ENCODE peak calls at places on chromosomes 7 and 10, in seven cellular contexts. One of them, this sample, is unnamed.
A peak's percentile ranks its signal among the peaks of the same experiment; 100 is the strongest.

GRCh38 chr7:2484868-2485267 is 8.7 kb upstream of the GRIFIN start:
- DNase-seq in CD8-positive, alpha-beta T cell: no peak
- DNase-seq in IMR-90: no peak
- DNase-seq in A549: no peak
- DNase-seq in SJCRH30: no peak
- DNase-seq in upper lobe of right lung: no peak
- DNase-seq in tibial artery: no peak
- DNase-seq in this sample: no peak

GRCh38 chr10:130964771-130965170 is 346.8 kb downstream of the TCERG1L start:
- DNase-seq in CD8-positive, alpha-beta T cell: no peak
- DNase-seq in IMR-90: no peak
- DNase-seq in A549: no peak
- DNase-seq in SJCRH30: no peak
- DNase-seq in upper lobe of right lung: no peak
- DNase-seq in tibial artery: no peak
- DNase-seq in this sample: no peak

GRCh38 chr10:80463868-80464267 is 9.8 kb downstream of the TSPAN14 start:
- DNase-seq in CD8-positive, alpha-beta T cell: no peak
- DNase-seq in IMR-90: no peak
- DNase-seq in A549: no peak
- DNase-seq in SJCRH30: no peak
- DNase-seq in upper lobe of right lung: no peak
- DNase-seq in tibial artery: no peak
- DNase-seq in this sample: no peak

GRCh38 chr7:75054744-75055527 is 18.7 kb downstream of the RCC1L start:
- DNase-seq in CD8-positive, alpha-beta T cell: no peak
- DNase-seq in IMR-90: peak; percentile 95
- DNase-seq in A549: no peak
- DNase-seq in SJCRH30: no peak
- DNase-seq in upper lobe of right lung: peak; percentile 74
- DNase-seq in tibial artery: peak; percentile 90
- DNase-seq in this sample: no peak

GRCh38 chr10:94666391-94667102 is 17.0 kb upstream of the CYP2C18 start:
- DNase-seq in CD8-positive, alpha-beta T cell: no peak
- DNase-seq in IMR-90: no peak
- DNase-seq in A549: no peak
- DNase-seq in SJCRH30: no peak
- DNase-seq in upper lobe of right lung: no peak
- DNase-seq in tibial artery: no peak
- DNase-seq in this sample: no peak

GRCh38 chr7:27188666-27189559 is 3.9 kb upstream of the HOXA11 start:
- DNase-seq in CD8-positive, alpha-beta T cell: peak; percentile 78
- DNase-seq in IMR-90: no peak
- DNase-seq in A549: no peak
- DNase-seq in SJCRH30: no peak
- DNase-seq in upper lobe of right lung: peak; percentile 67
- DNase-seq in tibial artery: peak; percentile 66
- DNase-seq in this sample: peak; percentile 6

GRCh38 chr7:133614251-133614650 is 361.4 kb downstream of the EXOC4 start:
- DNase-seq in CD8-positive, alpha-beta T cell: no peak
- DNase-seq in IMR-90: no peak
- DNase-seq in A549: no peak
- DNase-seq in SJCRH30: no peak
- DNase-seq in upper lobe of right lung: no peak
- DNase-seq in tibial artery: no peak
- DNase-seq in this sample: no peak

GRCh38 chr7:80070391-80070790 is 64.2 kb upstream of the GNAI1 start:
- DNase-seq in CD8-positive, alpha-beta T cell: no peak
- DNase-seq in IMR-90: peak; percentile 49
- DNase-seq in A549: no peak
- DNase-seq in SJCRH30: no peak
- DNase-seq in upper lobe of right lung: no peak
- DNase-seq in tibial artery: no peak
- DNase-seq in this sample: no peak

GRCh38 chr10:62108768-62109430 is 159.7 kb downstream of the RTKN2 start:
- DNase-seq in CD8-positive, alpha-beta T cell: no peak
- DNase-seq in IMR-90: no peak
- DNase-seq in A549: no peak
- DNase-seq in SJCRH30: no peak
- DNase-seq in upper lobe of right lung: no peak
- DNase-seq in tibial artery: no peak
- DNase-seq in this sample: no peak

GRCh38 chr7:128963327-128963757 is 25.6 kb downstream of the IRF5 start:
- DNase-seq in CD8-positive, alpha-beta T cell: no peak
- DNase-seq in IMR-90: peak; percentile 37
- DNase-seq in A549: no peak
- DNase-seq in SJCRH30: no peak
- DNase-seq in upper lobe of right lung: no peak
- DNase-seq in tibial artery: no peak
- DNase-seq in this sample: no peak

GRCh38 chr10:88791924-88792323 is 10.6 kb upstream of the LIPM start:
- DNase-seq in CD8-positive, alpha-beta T cell: no peak
- DNase-seq in IMR-90: peak; percentile 8
- DNase-seq in A549: peak; percentile 57
- DNase-seq in SJCRH30: peak; percentile 31
- DNase-seq in upper lobe of right lung: no peak
- DNase-seq in tibial artery: no peak
- DNase-seq in this sample: peak; percentile 42

GRCh38 chr7:149292101-149292823 is 30.3 kb downstream of the ZNF783 start:
- DNase-seq in CD8-positive, alpha-beta T cell: no peak
- DNase-seq in IMR-90: no peak
- DNase-seq in A549: no peak
- DNase-seq in SJCRH30: peak; percentile 53
- DNase-seq in upper lobe of right lung: no peak
- DNase-seq in tibial artery: no peak
- DNase-seq in this sample: no peak

GRCh38 chr10:89785095-89785494 is 83.7 kb downstream of the KIF20B start:
- DNase-seq in CD8-positive, alpha-beta T cell: no peak
- DNase-seq in IMR-90: no peak
- DNase-seq in A549: peak; percentile 44
- DNase-seq in SJCRH30: peak; percentile 15
- DNase-seq in upper lobe of right lung: no peak
- DNase-seq in tibial artery: no peak
- DNase-seq in this sample: no peak

DNA sequence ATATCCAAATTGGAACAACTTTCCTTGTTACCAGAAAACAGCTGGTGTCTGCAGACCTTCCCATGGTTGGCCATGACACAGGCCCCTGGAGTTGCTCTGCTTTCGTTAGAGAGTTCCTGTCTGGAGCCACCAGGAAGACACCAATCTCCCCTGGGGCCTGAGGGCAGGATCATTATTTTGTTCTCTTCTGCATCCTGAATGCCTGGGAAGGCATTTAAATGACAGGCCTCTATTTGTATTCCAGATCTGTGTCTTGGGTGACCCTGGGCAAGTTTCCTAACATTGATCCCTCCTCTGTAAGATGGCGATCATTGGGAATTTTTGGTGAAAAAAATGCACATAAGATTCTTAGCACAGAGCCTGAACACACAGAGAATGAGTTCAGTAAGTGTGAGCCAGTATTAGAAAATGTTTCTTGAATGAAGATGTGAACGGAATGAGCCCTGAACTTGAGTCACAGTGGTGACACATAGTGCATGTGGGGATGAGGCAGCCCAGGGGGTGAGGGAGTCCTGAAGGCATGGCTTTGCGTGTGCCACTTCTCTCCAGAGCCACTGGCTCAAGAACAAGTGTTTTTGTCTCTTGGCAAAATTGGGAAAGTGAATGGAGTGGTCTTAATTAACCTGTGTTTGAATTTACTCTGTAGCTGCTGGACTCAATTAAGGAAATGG is 28.4 kb downstream of the BMPER start:
- DNase-seq in CD8-positive, alpha-beta T cell: no peak
- DNase-seq in IMR-90: peak; percentile 92
- DNase-seq in A549: peak; percentile 30
- DNase-seq in SJCRH30: peak; percentile 18
- DNase-seq in upper lobe of right lung: no peak
- DNase-seq in tibial artery: no peak
- DNase-seq in this sample: no peak
- H3K4me3 ChIP-seq in CD8-positive, alpha-beta T cell: no peak overlapping the region
- H3K4me3 ChIP-seq in IMR-90: no peak overlapping the region
- H3K4me3 ChIP-seq in A549: no peak overlapping the region
- H3K4me3 ChIP-seq in SJCRH30: no peak overlapping the region
- H3K4me3 ChIP-seq in upper lobe of right lung: no peak overlapping the region
- H3K4me3 ChIP-seq in tibial artery: no peak overlapping the region
- H3K4me3 ChIP-seq in this sample: no peak overlapping the region

GRCh38 chr7:158815046-158815445 is 14.3 kb downstream of the ESYT2 start:
- DNase-seq in CD8-positive, alpha-beta T cell: no peak
- DNase-seq in IMR-90: peak; percentile 37
- DNase-seq in A549: no peak
- DNase-seq in SJCRH30: no peak
- DNase-seq in upper lobe of right lung: no peak
- DNase-seq in tibial artery: no peak
- DNase-seq in this sample: no peak

GRCh38 chr7:158814637-158815036 is 14.7 kb downstream of the ESYT2 start:
- DNase-seq in CD8-positive, alpha-beta T cell: peak; percentile 62
- DNase-seq in IMR-90: no peak
- DNase-seq in A549: no peak
- DNase-seq in SJCRH30: no peak
- DNase-seq in upper lobe of right lung: no peak
- DNase-seq in tibial artery: no peak
- DNase-seq in this sample: no peak

GRCh38 chr7:158815471-158816128 is 13.7 kb downstream of the ESYT2 start:
- DNase-seq in CD8-positive, alpha-beta T cell: no peak
- DNase-seq in IMR-90: no peak
- DNase-seq in A549: no peak
- DNase-seq in SJCRH30: no peak
- DNase-seq in upper lobe of right lung: no peak
- DNase-seq in tibial artery: no peak
- DNase-seq in this sample: no peak

GRCh38 chr7:158816995-158817394 is 12.3 kb downstream of the ESYT2 start:
- DNase-seq in CD8-positive, alpha-beta T cell: no peak
- DNase-seq in IMR-90: no peak
- DNase-seq in A549: no peak
- DNase-seq in SJCRH30: no peak
- DNase-seq in upper lobe of right lung: peak; percentile 73
- DNase-seq in tibial artery: no peak
- DNase-seq in this sample: no peak

DNA sequence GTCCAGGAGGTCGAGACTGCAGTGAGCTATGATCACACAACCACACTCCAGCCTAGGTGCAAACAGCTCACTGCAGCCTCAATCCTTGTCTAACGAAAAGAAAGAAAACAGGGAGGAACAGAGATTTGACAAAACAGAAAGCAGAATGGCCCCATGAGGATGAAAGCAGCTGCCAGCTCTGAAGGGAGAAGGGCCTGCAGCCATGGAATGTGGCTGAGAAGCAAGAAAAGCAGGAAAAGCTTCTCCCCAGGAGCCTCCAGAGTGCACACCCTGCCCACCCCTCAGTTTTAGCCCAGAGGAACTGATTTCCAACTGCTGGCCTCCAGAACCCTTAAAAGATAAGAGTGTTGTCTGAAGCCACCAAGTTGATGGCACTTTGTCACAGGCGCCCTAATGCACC is 13.0 kb downstream of the ESYT2 start:
- DNase-seq in CD8-positive, alpha-beta T cell: no peak
- DNase-seq in IMR-90: no peak
- DNase-seq in A549: no peak
- DNase-seq in SJCRH30: no peak
- DNase-seq in upper lobe of right lung: no peak
- DNase-seq in tibial artery: no peak
- DNase-seq in this sample: no peak
- H3K4me3 ChIP-seq in CD8-positive, alpha-beta T cell: no peak overlapping the region
- H3K4me3 ChIP-seq in IMR-90: no peak overlapping the region
- H3K4me3 ChIP-seq in A549: no peak overlapping the region
- H3K4me3 ChIP-seq in SJCRH30: no peak overlapping the region
- H3K4me3 ChIP-seq in upper lobe of right lung: no peak overlapping the region
- H3K4me3 ChIP-seq in tibial artery: no peak overlapping the region
- H3K4me3 ChIP-seq in this sample: no peak overlapping the region

GRCh38 chr7:23467281-23467680 is 3.0 kb downstream of the IGF2BP3 start:
- DNase-seq in CD8-positive, alpha-beta T cell: no peak
- DNase-seq in IMR-90: no peak
- DNase-seq in A549: no peak
- DNase-seq in SJCRH30: peak; percentile 37
- DNase-seq in upper lobe of right lung: no peak
- DNase-seq in tibial artery: no peak
- DNase-seq in this sample: no peak

GRCh38 chr7:23467731-23468720 is 2.3 kb downstream of the IGF2BP3 start:
- DNase-seq in CD8-positive, alpha-beta T cell: no peak
- DNase-seq in IMR-90: peak; percentile 68
- DNase-seq in A549: peak; percentile 62
- DNase-seq in SJCRH30: peak; percentile 68
- DNase-seq in upper lobe of right lung: no peak
- DNase-seq in tibial artery: no peak
- DNase-seq in this sample: peak; percentile 74

GRCh38 chr7:23469961-23470250 is 385 bp downstream of the IGF2BP3 start:
- DNase-seq in CD8-positive, alpha-beta T cell: no peak
- DNase-seq in IMR-90: no peak
- DNase-seq in A549: peak; percentile 36
- DNase-seq in SJCRH30: peak; percentile 62
- DNase-seq in upper lobe of right lung: no peak
- DNase-seq in tibial artery: no peak
- DNase-seq in this sample: peak; percentile 23

GRCh38 chr7:23469150-23469960 is 936 bp downstream of the IGF2BP3 start:
- DNase-seq in CD8-positive, alpha-beta T cell: peak; percentile 63
- DNase-seq in IMR-90: no peak
- DNase-seq in A549: peak; percentile 36
- DNase-seq in SJCRH30: peak; percentile 74
- DNase-seq in upper lobe of right lung: no peak
- DNase-seq in tibial artery: no peak
- DNase-seq in this sample: no peak

DNA sequence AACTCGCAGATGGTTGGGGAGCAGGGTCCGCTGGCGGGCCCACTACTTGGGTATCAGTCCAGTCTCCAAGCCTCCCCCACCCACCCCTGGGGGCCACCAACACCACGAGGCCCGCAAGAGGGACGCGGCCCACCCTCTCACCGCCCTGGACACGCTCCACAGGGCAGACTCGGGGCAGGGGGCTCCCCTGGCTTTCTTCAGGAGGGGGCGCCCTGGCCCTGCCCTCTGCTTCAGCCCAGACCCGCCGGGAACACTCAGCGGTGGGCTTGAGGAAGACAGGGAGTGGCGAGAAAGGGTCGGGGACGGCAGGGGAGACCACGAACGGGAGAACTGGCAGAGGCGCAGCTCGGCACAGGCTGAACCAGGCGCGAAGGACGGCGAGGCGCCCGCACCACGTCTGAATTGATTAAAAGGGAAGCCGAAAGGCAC is 1.6 kb downstream of the IGF2BP3 start:
- DNase-seq in CD8-positive, alpha-beta T cell: peak; percentile 51
- DNase-seq in IMR-90: no peak
- DNase-seq in A549: no peak
- DNase-seq in SJCRH30: peak; percentile 54
- DNase-seq in upper lobe of right lung: no peak
- DNase-seq in tibial artery: no peak
- DNase-seq in this sample: no peak
- H3K4me3 ChIP-seq in CD8-positive, alpha-beta T cell: peak overlapping the region; percentile 39
- H3K4me3 ChIP-seq in IMR-90: peak overlapping the region; percentile 57
- H3K4me3 ChIP-seq in A549: peak overlapping the region; percentile 80
- H3K4me3 ChIP-seq in SJCRH30: peak overlapping the region; percentile 87
- H3K4me3 ChIP-seq in upper lobe of right lung: peak overlapping the region; percentile 33
- H3K4me3 ChIP-seq in tibial artery: peak overlapping the region; percentile 11
- H3K4me3 ChIP-seq in this sample: peak overlapping the region; percentile 93

DNA sequence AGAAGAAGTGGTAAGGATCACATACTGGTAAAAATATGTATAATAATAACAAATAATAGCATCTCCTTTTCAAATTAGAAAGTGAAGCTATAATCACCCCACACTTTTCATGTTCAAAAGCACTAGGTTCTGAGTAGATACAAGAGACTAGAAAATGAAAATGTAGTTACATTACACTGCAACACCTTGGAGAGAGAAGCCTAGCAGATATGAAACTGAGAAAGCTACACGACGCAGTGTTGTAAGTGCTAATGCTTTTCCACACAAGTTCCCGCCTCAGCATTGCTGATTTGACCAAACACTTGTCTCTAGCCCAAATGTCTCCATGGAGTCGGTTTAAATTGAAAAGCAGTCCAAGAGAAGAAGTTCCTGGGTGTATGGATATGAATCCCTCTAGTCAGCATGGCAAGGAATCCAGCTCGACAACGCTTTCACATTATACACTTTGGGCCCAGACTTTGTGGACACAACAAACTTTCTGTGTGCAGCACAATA is 1.7 kb downstream of the PDE1C start:
- DNase-seq in CD8-positive, alpha-beta T cell: no peak
- DNase-seq in IMR-90: no peak
- DNase-seq in A549: no peak
- DNase-seq in SJCRH30: no peak
- DNase-seq in upper lobe of right lung: no peak
- DNase-seq in tibial artery: no peak
- DNase-seq in this sample: no peak
- H3K4me3 ChIP-seq in CD8-positive, alpha-beta T cell: no peak overlapping the region
- H3K4me3 ChIP-seq in IMR-90: peak overlapping the region; percentile 91
- H3K4me3 ChIP-seq in A549: no peak overlapping the region
- H3K4me3 ChIP-seq in SJCRH30: no peak overlapping the region
- H3K4me3 ChIP-seq in upper lobe of right lung: peak overlapping the region; percentile 53
- H3K4me3 ChIP-seq in tibial artery: peak overlapping the region; percentile 79
- H3K4me3 ChIP-seq in this sample: no peak overlapping the region